ENCODE peak calls at places on chromosomes 1 and 21, in nine cellular contexts. B is cardiac muscle cell, T is epithelial cell of esophagus, Y is colonic mucosa, U is AG09309, N is psoas muscle, O is HFF-Myc, F is mucosa of descending colon, Z is sigmoid colon. K is an unnamed sample.

GRCh38 chr1:4002061-4002521 is 102.0 kb upstream of the C1orf174 start:
- DNase-seq in Z (peak), B (no peak), Y (no peak), N (no peak), U (no peak), T (no peak), F (no peak), O (no peak), K (no peak)

GRCh38 chr1:197041486-197042353 is 25.3 kb downstream of the F13B start:
- DNase-seq in B (no peak), T (no peak), U (no peak), F (no peak), Z (no peak), N (no peak), Y (no peak), O (no peak), K (no peak)

GRCh38 chr1:117574206-117574835 is 31.5 kb upstream of the TENT5C start:
- DNase-seq in T (no peak), F (no peak), O (no peak), U (no peak), B (no peak), Z (no peak), Y (no peak), N (no peak), K (no peak)

GRCh38 chr1:46606255-46606965 is 2.3 kb upstream of the MKNK1 start:
- DNase-seq in F (no peak), B (no peak), N (no peak), O (no peak), Y (no peak), U (no peak), Z (no peak), T (peak), K (no peak)

GRCh38 chr1:28199328-28200233 is 23.1 kb upstream of the PTAFR start:
- DNase-seq in U (no peak), O (no peak), Y (peak), T (no peak), B (no peak), Z (no peak), F (peak), N (no peak), K (no peak)

GRCh38 chr1:182644863-182645262 is 39.5 kb downstream of the RGS8 start:
- DNase-seq in F (no peak), T (no peak), Z (no peak), Y (no peak), O (no peak), N (no peak), U (no peak), B (no peak), K (no peak)

GRCh38 chr1:110850632-110851031 is 22.3 kb upstream of the CD53 start:
- DNase-seq in T (peak), U (no peak), Y (no peak), Z (no peak), B (no peak), O (no peak), F (no peak), N (no peak), K (no peak)

GRCh38 chr21:39489380-39489924 is 37.7 kb downstream of the SH3BGR start:
- DNase-seq in U (no peak), Y (no peak), N (no peak), T (no peak), F (no peak), O (no peak), Z (no peak), B (no peak), K (no peak)

GRCh38 chr1:64956733-64957441 is 9.5 kb downstream of the JAK1 start:
- DNase-seq in B (no peak), Z (no peak), N (no peak), T (no peak), O (no peak), Y (no peak), U (no peak), F (no peak), K (no peak)

GRCh38 chr1:184467295-184467694 is 80.5 kb downstream of the C1orf21 start:
- DNase-seq in B (no peak), F (no peak), N (no peak), U (no peak), Z (no peak), Y (no peak), T (no peak), O (no peak), K (no peak)

GRCh38 chr1:93328809-93329477 is 16.8 kb upstream of the DR1 start:
- DNase-seq in F (peak), Y (peak), T (no peak), B (no peak), Z (no peak), N (no peak), U (no peak), O (no peak), K (no peak)

GRCh38 chr1:247548092-247548491 is 842 bp upstream of the GCSAML start:
- DNase-seq in N (no peak), Z (no peak), O (no peak), F (no peak), U (no peak), B (no peak), T (no peak), Y (no peak), K (no peak)

GRCh38 chr1:166933633-166934032 is 41.7 kb downstream of the ILDR2 start:
- DNase-seq in Y (no peak), T (no peak), Z (no peak), F (no peak), N (no peak), B (no peak), O (no peak), U (no peak), K (no peak)

GRCh38 chr1:101039245-101039644 is 13.7 kb upstream of the DPH5 start:
- DNase-seq in Z (no peak), F (no peak), Y (no peak), B (no peak), U (no peak), N (no peak), T (peak), O (no peak), K (no peak)

GRCh38 chr1:214510477-214510876 is 40.9 kb downstream of the PTPN14 start:
- DNase-seq in U (no peak), B (no peak), O (no peak), N (no peak), Y (no peak), Z (no peak), F (no peak), T (no peak), K (no peak)

GRCh38 chr21:45154511-45155508 is 80.4 kb downstream of the ADARB1 start:
- DNase-seq in F (no peak), T (peak), B (peak), N (no peak), Y (peak), O (peak), U (no peak), Z (peak), K (no peak)

GRCh38 chr1:44218503-44219300 is 5.4 kb downstream of the DMAP1 start:
- DNase-seq in Z (no peak), O (no peak), B (no peak), Y (no peak), F (no peak), U (no peak), N (no peak), T (no peak), K (no peak)

GRCh38 chr21:16792155-16792554 is 720.7 kb upstream of the CXADR start:
- DNase-seq in U (no peak), N (no peak), O (no peak), Y (no peak), F (no peak), B (no peak), Z (no peak), T (no peak), K (no peak)

GRCh38 chr21:46366966-46367365 is 43.0 kb downstream of the PCNT start:
- DNase-seq in F (no peak), T (no peak), U (no peak), N (no peak), B (no peak), O (no peak), Z (no peak), Y (no peak), K (no peak)

GRCh38 chr1:171422489-171422888 is 62.8 kb upstream of the PRRC2C start:
- DNase-seq in U (no peak), T (peak), N (no peak), Z (no peak), O (peak), Y (no peak), B (peak), F (no peak), K (no peak)

GRCh38 chr1:193310569-193310968 is 124.2 kb upstream of the B3GALT2 start:
- DNase-seq in N (no peak), F (peak), O (no peak), U (no peak), B (no peak), Z (no peak), Y (peak), T (no peak), K (no peak)

GRCh38 chr1:200659269-200659668 is 10.4 kb downstream of the DDX59 start:
- DNase-seq in Z (no peak), O (no peak), Y (no peak), U (no peak), F (no peak), B (no peak), N (no peak), T (peak), K (no peak)

GRCh38 chr1:107529511-107530149 is 388.8 kb downstream of the NTNG1 start:
- DNase-seq in Z (no peak), O (peak), F (peak), U (peak), T (peak), Y (peak), B (peak), N (no peak), K (peak)

GRCh38 chr1:213560226-213560625 is 427.5 kb upstream of the PROX1 start:
- DNase-seq in B (no peak), F (no peak), U (no peak), O (no peak), T (no peak), Y (no peak), N (no peak), Z (no peak), K (no peak)

GRCh38 chr21:34836103-34836932 is 167.5 kb downstream of the CLIC6 start:
- DNase-seq in Z (peak), O (peak), F (no peak), N (peak), B (peak), Y (no peak), U (peak), T (peak), K (peak)

GRCh38 chr1:115807723-115808122 is 33.2 kb downstream of the NHLH2 start:
- DNase-seq in O (peak), B (peak), Z (no peak), Y (peak), T (peak), F (peak), N (no peak), U (peak), K (peak)

GRCh38 chr21:15667010-15667409 is 62.8 kb upstream of the USP25 start:
- DNase-seq in F (no peak), N (no peak), Z (no peak), B (peak), Y (no peak), O (no peak), U (peak), T (peak), K (no peak)

GRCh38 chr1:178973671-178974091 is 52.0 kb upstream of the FAM20B start:
- DNase-seq in Y (no peak), O (peak), B (peak), Z (no peak), N (no peak), T (no peak), U (no peak), F (no peak), K (no peak)

GRCh38 chr1:213936571-213936970 is 51.2 kb upstream of the PROX1 start:
- DNase-seq in F (no peak), Z (no peak), N (no peak), U (no peak), Y (no peak), T (no peak), B (no peak), O (no peak), K (no peak)

GRCh38 chr1:24909388-24909898 is 20.6 kb downstream of the RUNX3 start:
- DNase-seq in O (no peak), T (peak), Y (peak), Z (no peak), U (no peak), F (peak), N (no peak), B (peak), K (peak)

GRCh38 chr1:60866251-60866650 is 216.1 kb upstream of the NFIA start:
- DNase-seq in F (no peak), B (peak), T (no peak), Z (no peak), U (no peak), N (no peak), O (no peak), Y (no peak), K (no peak)

GRCh38 chr1:8189931-8190483 is 127.9 kb upstream of the SLC45A1 start:
- DNase-seq in Z (no peak), Y (no peak), T (no peak), O (no peak), N (no peak), F (no peak), B (no peak), U (no peak), K (peak)

GRCh38 chr1:34924759-34925555 is 4.5 kb downstream of the DLGAP3 start:
- DNase-seq in B (peak), F (peak), Z (no peak), Y (peak), N (peak), T (peak), U (peak), O (peak), K (peak)

GRCh38 chr1:7388488-7389185 is 382.5 kb upstream of the VAMP3 start:
- DNase-seq in B (peak), Z (peak), O (no peak), Y (no peak), N (no peak), U (no peak), T (no peak), F (no peak), K (no peak)

GRCh38 chr1:21634481-21635137 is 34.5 kb downstream of the RAP1GAP start:
- DNase-seq in B (no peak), N (no peak), Z (no peak), U (no peak), O (no peak), F (peak), T (no peak), Y (peak), K (peak)

GRCh38 chr1:212979340-212980122 is 29.2 kb downstream of the VASH2 start:
- DNase-seq in Y (no peak), U (no peak), B (no peak), F (no peak), O (no peak), T (no peak), N (no peak), Z (no peak), K (no peak)

GRCh38 chr1:80218112-80218511 is 1211.6 kb upstream of the ADGRL4 start:
- DNase-seq in U (no peak), Y (no peak), O (peak), N (no peak), Z (no peak), B (peak), F (no peak), T (peak), K (no peak)

GRCh38 chr1:115063238-115063901 is 25.9 kb downstream of the TSPAN2 start:
- DNase-seq in Y (no peak), U (no peak), O (no peak), B (no peak), T (peak), Z (no peak), N (no peak), F (no peak), K (no peak)

GRCh38 chr1:10947691-10948462 is 64.6 kb upstream of the TARDBP start:
- DNase-seq in Y (no peak), O (no peak), T (no peak), U (no peak), N (no peak), Z (no peak), B (no peak), F (no peak), K (no peak)
- H3K4me3 ChIP-seq in Y (no peak), O (no peak), T (no peak), U (no peak), N (no peak), Z (no peak), B (no peak), F (no peak), K (no peak)

GRCh38 chr1:151611288-151611790 is 511 bp upstream of the SNX27 start:
- DNase-seq in Y (no peak), Z (peak), F (peak), O (no peak), N (peak), U (peak), T (peak), B (peak), K (no peak)
- H3K4me3 ChIP-seq in Y (no peak), Z (no peak), F (no peak), O (peak), N (peak), U (no peak), T (peak), B (no peak), K (no peak)

GRCh38 chr1:202880961-202881460 is 7.9 kb downstream of the RABIF start:
- DNase-seq in N (no peak), Y (no peak), U (no peak), Z (no peak), F (no peak), O (no peak), T (no peak), B (no peak), K (no peak)
- H3K4me3 ChIP-seq in N (no peak), Y (no peak), U (no peak), Z (no peak), F (no peak), O (no peak), T (no peak), B (no peak), K (no peak)

DNA sequence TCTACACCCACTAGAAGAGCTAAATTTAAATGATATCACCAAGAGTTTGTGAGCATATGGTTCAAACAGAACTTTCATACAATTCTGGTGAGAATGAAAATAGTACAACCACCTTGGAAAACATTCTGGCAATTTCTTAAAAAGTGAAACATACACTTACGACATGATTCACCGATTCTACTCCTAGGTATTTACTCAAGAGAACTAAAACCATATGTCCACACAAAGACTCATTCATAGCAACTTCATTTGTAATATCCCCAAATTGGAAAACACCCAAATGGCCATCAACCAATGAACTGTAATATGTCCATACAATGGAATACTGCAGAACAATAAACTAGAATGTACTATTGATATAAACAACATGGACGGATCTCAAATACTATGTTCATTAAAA is 51.2 kb upstream of the ADAM30 start:
- DNase-seq in F (no peak), O (peak), B (peak), N (no peak), Y (no peak), Z (no peak), T (peak), U (peak), K (no peak)
- H3K4me3 ChIP-seq in F (no peak), O (no peak), B (no peak), N (no peak), Y (no peak), Z (no peak), T (no peak), U (no peak), K (no peak)

DNA sequence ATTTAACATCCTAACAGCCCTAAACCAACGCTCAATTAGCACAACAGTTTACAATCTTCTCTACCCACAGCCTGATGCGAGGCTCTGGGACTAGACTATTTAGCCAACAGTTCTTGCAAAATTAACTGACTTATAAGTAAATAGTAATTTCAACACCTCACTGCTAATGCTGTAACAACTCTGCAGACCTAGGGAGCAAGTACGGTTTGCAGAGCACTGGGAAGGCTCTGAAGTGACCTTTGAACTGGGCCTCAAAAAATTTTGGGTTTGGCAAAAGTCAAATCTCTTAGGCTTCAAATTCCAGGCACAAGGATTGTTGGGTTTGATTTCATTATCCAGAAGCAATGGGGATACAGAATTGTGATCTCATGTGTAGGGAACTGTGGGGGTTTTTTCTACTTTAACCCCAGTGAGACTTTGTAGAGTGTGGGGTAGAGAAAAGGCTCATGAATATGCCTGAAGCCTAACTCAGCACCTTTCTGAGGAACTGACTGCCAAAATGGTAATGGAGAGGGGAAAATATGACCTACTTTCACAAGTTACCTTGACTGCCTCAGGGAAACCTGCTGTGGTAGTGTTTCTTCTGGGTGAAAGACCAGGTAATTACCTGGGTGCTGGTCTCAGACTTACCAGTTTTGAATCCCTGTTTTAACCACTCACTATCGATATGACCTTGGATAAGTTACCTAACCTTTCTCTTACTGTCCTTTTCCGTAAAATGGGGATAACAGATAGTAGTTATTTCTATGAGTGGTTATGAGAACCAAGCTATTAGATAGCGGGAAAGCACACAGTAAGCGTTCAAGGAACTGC is 889 bp upstream of the TXLNA start:
- DNase-seq in F (no peak), B (no peak), Z (peak), O (no peak), Y (no peak), N (no peak), T (no peak), U (no peak), K (no peak)
- H3K4me3 ChIP-seq in F (no peak), B (no peak), Z (peak), O (peak), Y (peak), N (peak), T (no peak), U (no peak), K (no peak)

GRCh38 chr21:37166733-37167132 is 93.7 kb downstream of the TTC3 start:
- DNase-seq in Y (no peak), F (no peak), N (no peak), Z (no peak), T (peak), O (no peak), U (no peak), B (peak), K (no peak)

GRCh38 chr21:37168666-37169065 is 95.6 kb downstream of the TTC3 start:
- DNase-seq in T (no peak), Z (no peak), B (no peak), O (no peak), N (peak), U (no peak), F (no peak), Y (no peak), K (no peak)

GRCh38 chr21:37176716-37177115 is 90.4 kb downstream of the VPS26C start:
- DNase-seq in N (no peak), O (no peak), Y (no peak), T (peak), B (no peak), Z (no peak), F (no peak), U (no peak), K (no peak)

DNA sequence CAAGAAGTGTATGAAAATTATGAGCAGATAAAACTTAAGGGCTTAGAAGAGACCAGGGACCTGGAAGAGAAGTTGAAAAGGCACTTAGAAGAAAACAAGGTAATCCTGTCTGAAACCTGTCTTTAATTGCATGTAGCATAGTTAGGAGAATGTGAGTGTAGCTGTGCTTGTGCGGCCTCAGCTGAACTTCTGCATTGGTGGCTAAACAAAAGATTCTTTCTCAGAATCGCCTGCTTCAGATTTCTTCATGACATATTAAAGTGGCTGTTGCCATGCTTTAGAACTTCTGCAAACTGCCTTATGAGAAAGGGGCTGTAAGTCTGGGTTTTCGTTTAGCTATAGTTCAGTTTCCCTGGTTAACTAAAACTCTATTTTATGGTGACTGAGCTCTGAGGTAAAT is 94.5 kb downstream of the VPS26C start:
- DNase-seq in F (no peak), N (no peak), Y (no peak), T (no peak), B (no peak), Z (no peak), O (no peak), U (no peak), K (no peak)
- H3K4me3 ChIP-seq in F (no peak), N (no peak), Y (no peak), T (no peak), B (no peak), Z (no peak), O (no peak), U (no peak), K (no peak)